ENCODE peak calls at places on chromosomes 3 and 15, in six cellular contexts. S, A, W, M, G and D are unnamed samples. For H3K4me1 and H3K9me3, the result is how much of the 10 kb centered on the place peaks cover.

GRCh38 chr3:127535106-127535785 is 55.3 kb downstream of the TPRA1 start:
- DNase-seq in S (no peak), A (no peak), W (no peak), M (no peak), G (no peak), D (no peak)

GRCh38 chr3:42683875-42684593 is 1.3 kb upstream of the KLHL40 start:
- DNase-seq in S (peak), A (peak), W (peak), M (no peak), G (peak), D (peak)

GRCh38 chr3:125478321-125478720 is 41.7 kb downstream of the SNX4 start:
- DNase-seq in S (no peak), A (no peak), W (no peak), M (no peak), G (no peak), D (no peak)

GRCh38 chr15:82058517-82059204 is 12.8 kb upstream of the MEX3B start:
- DNase-seq in S (no peak), A (no peak), W (no peak), M (no peak), G (no peak), D (no peak)

GRCh38 chr15:67164401-67164791 is 90.1 kb downstream of the AAGAB start:
- DNase-seq in S (peak), A (no peak), W (no peak), M (peak), G (no peak), D (peak)

GRCh38 chr15:25937796-25938195 is 74.7 kb upstream of the ATP10A start:
- DNase-seq in S (no peak), A (no peak), W (no peak), M (no peak), G (no peak), D (no peak)

GRCh38 chr3:64343692-64344440 is 118.6 kb upstream of the PRICKLE2 start:
- DNase-seq in S (no peak), A (no peak), W (no peak), M (no peak), G (no peak), D (no peak)

GRCh38 chr3:34011171-34012101 is 213.0 kb downstream of the PDCD6IP start:
- DNase-seq in S (no peak), A (no peak), W (peak), M (no peak), G (no peak), D (no peak)

GRCh38 chr15:70132148-70132547 is 34.4 kb upstream of the TLE3 start:
- DNase-seq in S (no peak), A (no peak), W (no peak), M (no peak), G (no peak), D (no peak)

GRCh38 chr3:97864-98263 is 98.7 kb upstream of the CHL1 start:
- DNase-seq in S (no peak), A (no peak), W (no peak), M (no peak), G (no peak), D (no peak)

GRCh38 chr3:151316267-151316991 is at the start of gene GPR87:
- DNase-seq in S (no peak), A (no peak), W (peak), M (no peak), G (no peak), D (no peak)

GRCh38 chr3:160754371-160754854 is 1.6 kb upstream of the PPM1L start:
- DNase-seq in S (no peak), A (peak), W (peak), M (peak), G (peak), D (peak)

GRCh38 chr3:195156286-195156890 is 114.6 kb downstream of the XXYLT1 start:
- DNase-seq in S (no peak), A (no peak), W (no peak), M (no peak), G (no peak), D (no peak)

GRCh38 chr3:194682651-194683310 is 2.9 kb upstream of the FAM43A start:
- DNase-seq in S (peak), A (peak), W (peak), M (peak), G (peak), D (peak)

GRCh38 chr3:71441217-71441924 is 142.2 kb downstream of the FOXP1 start:
- DNase-seq in S (no peak), A (no peak), W (no peak), M (peak), G (no peak), D (peak)

GRCh38 chr3:161264771-161265343 is 43.7 kb downstream of the NMD3 start:
- DNase-seq in S (no peak), A (no peak), W (no peak), M (no peak), G (no peak), D (no peak)

GRCh38 chr3:13706451-13706850 is 157.5 kb downstream of the FBLN2 start:
- DNase-seq in S (no peak), A (no peak), W (no peak), M (no peak), G (peak), D (peak)

GRCh38 chr15:67024322-67024997 is 40.9 kb upstream of the SMAD3 start:
- DNase-seq in S (peak), A (peak), W (peak), M (peak), G (peak), D (peak)

GRCh38 chr3:42117175-42118008 is 26.2 kb downstream of the TRAK1 start:
- DNase-seq in S (peak), A (peak), W (peak), M (peak), G (peak), D (peak)

GRCh38 chr3:143685483-143685882 is 162.8 kb downstream of the SLC9A9 start:
- DNase-seq in S (no peak), A (no peak), W (no peak), M (no peak), G (no peak), D (no peak)

GRCh38 chr15:79682285-79682684 is 214.5 kb downstream of the MTHFS start:
- DNase-seq in S (peak), A (peak), W (peak), M (peak), G (no peak), D (no peak)

GRCh38 chr3:52210550-52211046 is 12.6 kb downstream of the ALAS1 start:
- DNase-seq in S (no peak), A (no peak), W (no peak), M (no peak), G (no peak), D (no peak)

GRCh38 chr3:38534180-38534579 is 38.0 kb downstream of the EXOG start:
- DNase-seq in S (no peak), A (no peak), W (no peak), M (no peak), G (no peak), D (no peak)

GRCh38 chr15:65532738-65533051 is 2.4 kb downstream of the HACD3 start:
- DNase-seq in S (no peak), A (no peak), W (peak), M (no peak), G (no peak), D (no peak)

DNA sequence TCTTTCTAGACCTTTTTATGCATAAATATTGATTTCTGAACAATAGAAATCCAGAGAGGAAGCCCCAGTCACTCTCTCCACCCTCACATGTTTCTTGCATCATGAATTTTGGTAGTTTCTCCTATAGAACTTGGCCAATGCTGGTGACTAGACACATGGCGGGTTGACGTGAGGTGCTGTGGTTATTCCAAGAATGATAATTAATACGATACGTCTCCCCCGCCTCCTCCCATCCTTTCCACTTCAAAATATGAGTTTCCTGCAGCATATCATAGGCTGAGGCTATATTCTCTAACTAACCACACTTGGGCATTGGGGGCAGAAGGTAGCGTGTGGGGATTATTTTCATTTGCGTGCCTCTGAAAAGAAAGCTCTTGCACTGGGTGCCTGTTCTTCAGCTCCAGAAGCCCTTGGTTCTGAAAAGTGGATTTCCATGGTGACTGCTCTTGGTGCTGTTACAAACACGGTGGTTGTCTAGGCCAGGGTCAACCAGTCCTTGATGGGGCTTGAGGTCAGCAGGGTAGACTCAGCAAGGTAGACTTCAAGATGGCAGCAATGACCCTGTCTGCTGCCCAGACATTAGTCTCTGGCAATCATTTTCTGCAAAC is 5.3 kb downstream of the TNFSF10 start:
- DNase-seq in S (no peak), A (no peak), W (no peak), M (no peak), G (no peak), D (no peak)
- H3K4me1 ChIP-seq in S (under half), A (under half), W (under half), M (under half), G (under half), D (half or more)

DNA sequence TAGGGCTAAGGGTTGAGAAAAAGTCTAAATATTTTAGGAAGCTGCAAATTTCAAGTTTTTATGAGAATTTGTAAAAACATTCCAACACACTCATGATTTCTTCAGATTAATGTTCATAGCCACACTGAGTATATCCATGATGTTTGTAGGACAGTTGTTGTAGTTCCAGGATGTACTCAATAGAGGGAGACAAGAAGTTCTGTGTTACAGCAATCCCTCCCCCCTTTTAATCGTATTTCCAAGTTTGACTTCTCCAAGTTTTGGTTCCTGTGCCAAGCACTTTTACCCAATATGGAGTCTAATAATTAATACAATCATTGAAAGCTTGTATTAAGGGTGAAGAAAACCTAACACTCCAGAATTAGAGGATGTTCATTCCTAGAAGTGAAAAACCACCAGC is 143.4 kb downstream of the FEZF2 start:
- DNase-seq in S (no peak), A (no peak), W (peak), M (no peak), G (no peak), D (no peak)
- TF ChIP-seq CTCF in S (no peak), A (peak), W (no peak), M (no peak), G (no peak), D (peak)

DNA sequence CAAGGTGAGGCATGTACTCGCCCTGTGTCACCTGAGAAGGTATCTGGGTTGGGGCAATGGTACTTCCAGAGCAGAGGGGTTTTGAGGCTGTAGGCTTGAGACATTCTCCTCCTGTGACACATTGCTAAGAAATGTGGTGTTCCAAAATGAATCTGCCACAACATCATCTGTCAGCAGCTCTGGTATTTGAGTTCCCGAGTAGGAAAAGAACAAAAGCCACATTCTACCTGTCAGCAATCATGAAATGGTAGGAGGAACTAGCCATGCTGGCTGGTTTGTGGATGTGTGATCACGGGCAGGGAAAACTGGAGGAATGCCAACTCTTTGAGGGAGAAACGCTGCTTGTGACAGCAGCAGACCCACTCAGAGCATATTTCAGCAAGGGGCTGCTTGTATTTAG is 579.4 kb upstream of the TBL1XR1 start:
- DNase-seq in S (no peak), A (no peak), W (no peak), M (peak), G (no peak), D (no peak)
- H3K9me3 ChIP-seq in S (under half), A (under half), W (under half), M (under half), G (under half), D (under half)

GRCh38 chr3:129490273-129490675 is 38.2 kb upstream of the RHO start:
- DNase-seq in S (peak), A (peak), W (peak), M (peak), G (peak), D (peak)
- H3K4me1 ChIP-seq in S (under half), A (under half), W (under half), M (under half), G (under half), D (under half)

DNA sequence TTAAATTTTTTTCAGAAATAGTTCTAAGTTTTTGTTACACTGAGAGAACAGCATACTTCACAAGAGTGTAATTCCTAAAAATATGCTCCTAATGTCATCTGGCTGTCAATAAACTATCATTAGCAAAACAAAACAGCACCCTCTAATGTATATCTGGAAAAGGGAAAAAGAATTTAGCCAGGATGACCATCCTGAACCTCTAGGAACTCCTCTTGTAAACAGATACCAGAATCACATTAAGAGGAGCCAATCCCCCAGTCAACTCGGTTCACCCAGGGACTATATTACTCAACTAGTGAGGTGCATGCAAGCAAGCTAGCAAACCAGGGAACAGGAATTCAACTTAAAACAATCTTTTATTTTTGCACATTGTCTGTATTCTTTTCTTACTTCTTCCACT is 63.2 kb downstream of the RAD18 start:
- DNase-seq in S (no peak), A (no peak), W (no peak), M (no peak), G (no peak), D (no peak)
- TF ChIP-seq CTCF in S (no peak), A (no peak), W (no peak), M (no peak), G (no peak), D (no peak)

GRCh38 chr3:104685492-104685891 is 681.2 kb upstream of the ALCAM start:
- DNase-seq in S (no peak), A (no peak), W (no peak), M (no peak), G (no peak), D (no peak)

GRCh38 chr3:104687362-104687761 is 679.3 kb upstream of the ALCAM start:
- DNase-seq in S (no peak), A (no peak), W (no peak), M (no peak), G (no peak), D (no peak)
- H3K9me3 ChIP-seq in S (under half), A (under half), W (under half), M (under half), G (under half), D (under half)

DNA sequence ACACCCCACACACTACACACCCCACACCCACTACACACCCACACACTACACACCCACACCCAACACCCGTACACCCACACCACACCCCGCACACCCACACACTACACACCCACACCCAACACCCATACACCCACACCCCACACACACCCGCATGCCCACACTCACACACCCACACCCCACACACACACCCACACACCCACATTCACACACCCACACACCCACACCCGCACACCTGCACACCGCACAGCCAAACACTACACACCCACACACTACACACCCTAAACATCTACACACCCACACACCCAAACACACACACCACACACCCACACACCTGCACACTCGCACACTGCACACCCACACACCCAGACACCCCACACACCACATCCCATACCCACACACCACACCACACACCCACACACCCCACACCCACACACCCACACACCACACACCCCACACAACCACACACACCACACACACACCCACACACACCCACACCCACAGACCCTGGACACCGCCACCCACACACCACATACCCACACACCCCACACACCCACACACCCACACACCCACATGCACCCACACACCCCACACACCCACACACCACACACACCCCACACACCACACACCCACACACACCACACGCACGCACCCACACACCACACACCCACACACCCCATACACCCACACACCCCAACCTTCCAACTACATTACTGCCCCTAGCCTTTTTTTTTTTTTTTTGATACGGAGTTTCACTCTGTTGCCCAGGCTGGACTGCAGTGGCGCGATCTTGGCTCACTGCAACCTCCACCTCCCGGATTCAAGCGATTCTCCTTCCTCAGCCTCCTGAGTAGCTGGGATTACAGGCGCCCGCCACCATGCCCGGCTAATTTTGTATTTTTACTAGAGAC is 16.9 kb downstream of the CEP19 start:
- DNase-seq in S (no peak), A (no peak), W (no peak), M (no peak), G (no peak), D (no peak)
- H3K4me1 ChIP-seq in S (under half), A (under half), W (under half), M (under half), G (under half), D (under half)